ENCODE peak calls at places on chromosomes 13 and 19, in four cellular contexts. A is ovary, T is neural progenitor cell, R is endodermal cell. H is an unnamed sample.

GRCh38 chr19:51727349-51727880 is 3.6 kb upstream of the HAS1 start:
- DNase-seq in R (no peak), A (no peak), T (no peak), H (no peak)

GRCh38 chr19:3098141-3098514 is 4.0 kb downstream of the GNA11 start:
- DNase-seq in R (no peak), A (no peak), T (no peak), H (no peak)

GRCh38 chr19:47324502-47324901 is 7.5 kb upstream of the C5AR2 start:
- DNase-seq in R (no peak), A (no peak), T (no peak), H (no peak)

GRCh38 chr19:28940751-28941500 is 272.0 kb downstream of the UQCRFS1 start:
- DNase-seq in A (no peak), R (peak; percentile 16), T (no peak), H (no peak)

GRCh38 chr19:35792888-35793287 is 17.5 kb downstream of the ARHGAP33 start:
- DNase-seq in T (no peak), A (no peak), R (no peak), H (no peak)

GRCh38 chr13:85737952-85738351 is 61.3 kb downstream of the SLITRK6 start:
- DNase-seq in A (no peak), T (no peak), R (no peak), H (peak; percentile 2)

GRCh38 chr13:21058361-21058760 is 3.0 kb downstream of the LATS2 start:
- DNase-seq in T (no peak), A (no peak), R (no peak), H (peak; percentile 29)

GRCh38 chr13:21055016-21055415 is 6.4 kb downstream of the LATS2 start:
- DNase-seq in T (no peak), R (no peak), A (no peak), H (no peak)

GRCh38 chr19:47322048-47322447 is 9.9 kb upstream of the C5AR2 start:
- DNase-seq in T (no peak), R (no peak), A (no peak), H (no peak)

GRCh38 chr19:48498576-48498879 is 13.1 kb downstream of the LMTK3 start:
- DNase-seq in A (no peak), R (no peak), T (no peak), H (no peak)

GRCh38 chr13:91813255-91813654 is 414.8 kb downstream of the GPC5 start:
- DNase-seq in T (no peak), R (no peak), A (no peak), H (no peak)

GRCh38 chr19:17794412-17794730 is 567 bp upstream of the B3GNT3 start:
- DNase-seq in A (no peak), R (no peak), T (peak; percentile 7), H (no peak)

GRCh38 chr19:13143135-13143534 is 7.0 kb downstream of the STX10 start:
- DNase-seq in T (no peak), A (no peak), R (no peak), H (peak; percentile 69)

GRCh38 chr13:100254002-100254401 is 165.1 kb downstream of the PCCA start:
- DNase-seq in R (no peak), T (no peak), A (no peak), H (no peak)

GRCh38 chr13:98536729-98537128 is 40.2 kb downstream of the STK24 start:
- DNase-seq in R (no peak), A (no peak), T (no peak), H (no peak)

GRCh38 chr13:42367836-42368235 is 95.9 kb downstream of the AKAP11 start:
- DNase-seq in T (no peak), A (no peak), R (no peak), H (no peak)

GRCh38 chr19:57578487-57579205 is at the start of gene ZNF416:
- DNase-seq in T (peak; percentile 100), A (peak; percentile 95), R (peak; percentile 99), H (peak; percentile 99)
- H3K27ac ChIP-seq in T (no peak within 1 kb of the TSS), A (no peak within 1 kb of the TSS), R (no peak within 1 kb of the TSS), H (peak within 1 kb of the TSS; percentile 39)

GRCh38 chr19:40567750-40568494 is 8.8 kb upstream of the SHKBP1 start:
- DNase-seq in T (peak; percentile 63), R (peak; percentile 72), A (no peak), H (no peak)
- H3K4me3 ChIP-seq in T (peak overlapping the region; percentile 45), R (peak overlapping the region; percentile 17), A (peak overlapping the region; percentile 2), H (no peak overlapping the region)

DNA sequence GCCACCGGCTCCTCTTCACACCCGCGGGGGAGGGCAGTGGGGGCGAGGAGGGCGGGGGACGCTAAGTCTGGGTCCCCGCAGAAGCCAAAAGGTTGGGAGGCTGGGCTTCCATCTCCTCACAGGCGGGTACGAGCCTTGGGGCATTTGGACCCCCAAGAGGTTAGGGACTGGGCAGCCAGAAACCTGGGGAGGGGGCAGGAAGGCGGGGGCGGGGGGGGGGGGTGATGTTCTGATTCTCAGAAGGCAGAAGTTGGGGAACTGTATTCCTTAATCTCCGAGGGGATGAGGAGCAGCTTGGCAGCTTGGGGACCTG is 5.1 kb downstream of the BCL3 start:
- DNase-seq in R (no peak), A (no peak), T (no peak), H (no peak)
- H3K36me3 ChIP-seq in R (no peaks in the 10 kb centered on the region), A (no peaks in the 10 kb centered on the region), T (no peaks in the 10 kb centered on the region), H (peaks cover 7% of the 10 kb centered on the region)

GRCh38 chr19:38731654-38732301 is 12.5 kb downstream of the CAPN12 start:
- DNase-seq in A (no peak), R (peak; percentile 49), T (no peak), H (no peak)

GRCh38 chr19:38729653-38730469 is 14.4 kb downstream of the CAPN12 start:
- DNase-seq in A (peak; percentile 58), T (peak; percentile 88), R (peak; percentile 95), H (peak; percentile 87)

GRCh38 chr19:38728752-38729541 is 15.3 kb downstream of the CAPN12 start:
- DNase-seq in A (no peak), R (no peak), T (no peak), H (no peak)

GRCh38 chr19:38730470-38730730 is 13.9 kb downstream of the CAPN12 start:
- DNase-seq in T (no peak), R (no peak), A (no peak), H (no peak)

GRCh38 chr19:38730731-38731589 is 13.3 kb downstream of the CAPN12 start:
- DNase-seq in A (no peak), R (peak; percentile 46), T (no peak), H (no peak)
- H3K27ac ChIP-seq in A (no peak overlapping the region), R (no peak overlapping the region), T (no peak overlapping the region), H (no peak overlapping the region)